ENCODE peak calls at places on chromosomes 6 and 20, in nine cellular contexts. L, Y, F, T, P, Q, N, W and V are unnamed samples.

GRCh38 chr20:4512891-4513550 is 208.7 kb upstream of the PRND start:
- DNase-seq in L (no peak), Y (peak; percentile 97), F (peak; percentile 86), T (no peak), P (no peak), Q (no peak), N (no peak), W (no peak), V (no peak)

GRCh38 chr6:32074996-32075532 is 34.1 kb downstream of the TNXB start:
- DNase-seq in L (no peak), Y (peak; percentile 56), F (no peak), T (no peak), P (peak; percentile 50), Q (no peak), N (no peak), W (no peak), V (no peak)

GRCh38 chr6:23424584-23424983 is 701.4 kb upstream of the NRSN1 start:
- DNase-seq in L (no peak), Y (no peak), F (no peak), T (no peak), P (no peak), Q (no peak), N (no peak), W (no peak), V (no peak)

GRCh38 chr20:1473244-1473635 is 6.6 kb upstream of the NSFL1C start:
- DNase-seq in L (no peak), Y (no peak), F (no peak), T (no peak), P (no peak), Q (no peak), N (no peak), W (no peak), V (no peak)

GRCh38 chr6:106799008-106799952 is 169.9 kb downstream of the QRSL1 start:
- DNase-seq in L (no peak), Y (peak; percentile 92), F (peak; percentile 93), T (no peak), P (peak; percentile 34), Q (no peak), N (no peak), W (no peak), V (no peak)

GRCh38 chr6:93644611-93645010 is 225.3 kb upstream of the EPHA7 start:
- DNase-seq in L (no peak), Y (no peak), F (peak; percentile 3), T (no peak), P (peak; percentile 22), Q (no peak), N (no peak), W (no peak), V (no peak)

GRCh38 chr6:39273394-39273793 is 40.8 kb downstream of the KCNK17 start:
- DNase-seq in L (peak; percentile 28), Y (no peak), F (no peak), T (no peak), P (no peak), Q (no peak), N (no peak), W (no peak), V (no peak)

GRCh38 chr6:160160450-160160849 is 38.8 kb downstream of the SLC22A1 start:
- DNase-seq in L (no peak), Y (no peak), F (peak; percentile 37), T (no peak), P (no peak), Q (no peak), N (no peak), W (no peak), V (no peak)

GRCh38 chr20:24034820-24035219 is 46.2 kb upstream of the GGTLC1 start:
- DNase-seq in L (no peak), Y (no peak), F (peak; percentile 13), T (no peak), P (no peak), Q (no peak), N (no peak), W (no peak), V (no peak)

GRCh38 chr6:111417181-111417585 is 65.8 kb downstream of the REV3L start:
- DNase-seq in L (no peak), Y (peak; percentile 54), F (no peak), T (no peak), P (peak; percentile 19), Q (no peak), N (no peak), W (no peak), V (no peak)

GRCh38 chr6:44135173-44135748 is 7.9 kb downstream of the TMEM63B start:
- DNase-seq in L (no peak), Y (no peak), F (no peak), T (no peak), P (no peak), Q (no peak), N (no peak), W (no peak), V (no peak)

GRCh38 chr6:44132476-44132875 is 5.1 kb downstream of the TMEM63B start:
- DNase-seq in L (no peak), Y (no peak), F (no peak), T (no peak), P (no peak), Q (no peak), N (no peak), W (no peak), V (no peak)

GRCh38 chr6:44131880-44132279 is 4.5 kb downstream of the TMEM63B start:
- DNase-seq in L (no peak), Y (no peak), F (no peak), T (no peak), P (no peak), Q (no peak), N (no peak), W (no peak), V (no peak)

GRCh38 chr6:44133981-44134711 is 6.8 kb downstream of the TMEM63B start:
- DNase-seq in L (no peak), Y (no peak), F (no peak), T (no peak), P (no peak), Q (no peak), N (no peak), W (no peak), V (no peak)

DNA sequence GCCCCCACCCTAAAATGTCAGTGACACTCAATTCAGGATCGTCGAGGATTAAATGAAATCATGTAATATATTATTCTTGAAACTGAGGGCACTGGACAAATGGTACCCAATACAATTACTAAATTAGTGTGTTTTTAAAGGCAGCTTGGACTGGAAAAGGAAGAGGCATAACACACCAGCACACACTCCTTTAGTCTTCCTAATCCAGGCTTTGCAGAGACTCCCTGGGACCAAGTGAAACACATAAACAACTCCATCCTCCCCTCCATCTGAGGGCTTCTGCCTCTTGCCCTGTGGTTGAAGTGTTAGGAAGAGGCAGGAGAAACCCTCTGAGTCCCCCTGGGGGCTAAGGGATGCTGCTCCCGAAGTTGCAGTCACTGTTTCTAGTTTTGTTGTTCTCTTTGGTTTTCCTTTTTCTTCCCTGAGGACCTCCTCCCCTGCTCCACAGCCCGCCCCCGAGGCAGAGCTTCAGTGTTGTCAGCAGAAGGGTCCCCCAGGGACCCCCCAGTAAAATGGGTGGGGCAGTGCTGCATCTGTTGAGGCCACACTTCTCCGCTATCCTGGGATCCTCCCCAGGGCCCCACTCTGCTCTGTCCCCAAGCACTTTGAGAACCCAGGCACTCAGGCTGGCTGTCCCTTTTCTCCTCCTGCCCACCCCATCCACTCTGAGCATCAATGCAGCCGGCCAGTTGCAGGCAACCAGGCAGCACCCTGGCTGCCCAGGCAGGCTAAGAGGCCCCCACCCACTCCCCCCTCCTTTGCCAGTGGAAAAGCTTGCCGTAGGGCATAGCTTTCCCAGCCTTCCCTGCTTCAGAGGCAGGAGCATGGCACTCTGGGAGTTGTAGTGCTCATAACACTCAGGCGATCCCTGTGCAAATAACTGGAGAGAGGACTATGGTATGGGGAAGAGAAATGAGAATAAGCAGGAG is 5.9 kb downstream of the TMEM63B start:
- DNase-seq in L (peak; percentile 44), Y (peak; percentile 13), F (peak; percentile 54), T (no peak), P (peak; percentile 65), Q (peak; percentile 87), N (peak; percentile 38), W (peak; percentile 45), V (no peak)
- TF ChIP-seq CTCF in L (no peak), Y (peak; percentile 9), F (peak; percentile 19), T (no peak), P (no peak), Q (no peak), N (no peak), W (no peak), V (no peak)

GRCh38 chr6:69019832-69020231 is 384.8 kb downstream of the ADGRB3 start:
- DNase-seq in L (no peak), Y (peak; percentile 66), F (no peak), T (no peak), P (no peak), Q (no peak), N (no peak), W (no peak), V (no peak)

GRCh38 chr6:69026243-69026642 is 391.2 kb downstream of the ADGRB3 start:
- DNase-seq in L (no peak), Y (peak; percentile 85), F (no peak), T (no peak), P (no peak), Q (no peak), N (no peak), W (no peak), V (no peak)

GRCh38 chr6:69018911-69019310 is 383.8 kb downstream of the ADGRB3 start:
- DNase-seq in L (no peak), Y (no peak), F (no peak), T (no peak), P (no peak), Q (no peak), N (no peak), W (no peak), V (no peak)

GRCh38 chr6:69026715-69027114 is 391.6 kb downstream of the ADGRB3 start:
- DNase-seq in L (no peak), Y (peak; percentile 47), F (no peak), T (no peak), P (no peak), Q (no peak), N (no peak), W (no peak), V (no peak)

GRCh38 chr6:69022991-69023390 is 387.9 kb downstream of the ADGRB3 start:
- DNase-seq in L (no peak), Y (peak; percentile 82), F (peak; percentile 49), T (no peak), P (no peak), Q (no peak), N (no peak), W (no peak), V (no peak)
- TF ChIP-seq CTCF in L (no peak), Y (no peak), F (no peak), T (no peak), P (no peak), Q (no peak), N (no peak), W (no peak), V (no peak)

DNA sequence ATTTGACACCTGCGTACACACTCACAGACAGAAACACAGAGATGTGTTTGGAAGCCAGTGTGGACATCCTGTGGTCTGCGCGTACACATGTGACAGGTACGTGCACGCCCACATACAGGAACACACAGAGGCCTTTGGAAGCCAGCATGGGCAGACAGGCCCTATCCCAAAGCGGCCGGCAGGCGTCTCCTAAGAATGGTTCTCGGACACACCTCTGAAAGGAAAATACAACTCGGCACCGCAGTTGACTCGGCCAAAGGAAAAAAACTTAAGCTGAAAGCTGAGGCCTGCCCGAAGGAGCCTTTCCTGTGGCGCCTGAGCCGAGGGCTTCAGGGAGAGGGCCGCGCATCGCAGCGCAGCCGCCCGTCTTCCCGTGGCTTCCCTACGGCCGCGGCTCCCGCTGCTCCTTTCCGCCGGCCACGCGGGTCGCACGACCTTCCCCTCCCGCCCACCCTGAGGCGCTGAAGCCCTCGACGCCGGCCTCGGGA is 1.4 kb upstream of the CEP43 start:
- DNase-seq in L (peak; percentile 43), Y (peak; percentile 71), F (peak; percentile 76), T (peak; percentile 38), P (peak; percentile 68), Q (no peak), N (peak; percentile 25), W (peak; percentile 48), V (peak; percentile 48)
- TF ChIP-seq CTCF in L (no peak), Y (peak; percentile 70), F (peak; percentile 65), T (peak; percentile 44), P (peak; percentile 55), Q (peak; percentile 27), N (no peak), W (peak; percentile 64), V (peak; percentile 42)

GRCh38 chr20:33667245-33668086 is 723 bp downstream of the ACTL10 start:
- DNase-seq in L (peak; percentile 80), Y (peak; percentile 70), F (peak; percentile 69), T (no peak), P (no peak), Q (no peak), N (peak; percentile 69), W (peak; percentile 39), V (peak; percentile 56)
- TF ChIP-seq CTCF in L (no peak), Y (no peak), F (no peak), T (peak; percentile 21), P (no peak), Q (no peak), N (no peak), W (peak; percentile 90), V (peak; percentile 13)